ENCODE peak calls at places on chromosomes 12 and 14, in five cellular contexts. W is iris pigment epithelial cell, T is GDM1, D is nephron progenitor cell, Y is fibroblast of lung. K is an unnamed sample.
A peak's percentile ranks its signal among the peaks of the same experiment; 100 is the strongest.

GRCh38 chr12:119940881-119941280 is 48.2 kb upstream of the BICDL1 start:
- DNase-seq in T (no peak), Y (peak; percentile 6), D (no peak), W (peak; percentile 54), K (peak; percentile 97)

GRCh38 chr12:80100566-80100965 is 1.2 kb downstream of the OTOGL start:
- DNase-seq in D (no peak), W (peak; percentile 81), Y (peak; percentile 64), T (no peak), K (peak; percentile 57)

GRCh38 chr12:48366131-48366530 is 15.4 kb upstream of the ZNF641 start:
- DNase-seq in D (no peak), W (no peak), T (no peak), Y (no peak), K (no peak)

GRCh38 chr12:45192041-45192695 is 23.7 kb upstream of the ANO6 start:
- DNase-seq in W (peak; percentile 83), D (no peak), T (peak; percentile 7), Y (peak; percentile 48), K (peak; percentile 69)

GRCh38 chr12:106903241-106903950 is 52.3 kb upstream of the TMEM263 start:
- DNase-seq in D (peak; percentile 94), T (no peak), Y (peak; percentile 34), W (peak; percentile 64), K (peak; percentile 65)

GRCh38 chr12:117970334-117970733 is 1.5 kb upstream of the KSR2 start:
- DNase-seq in T (no peak), Y (no peak), W (no peak), D (no peak), K (no peak)

GRCh38 chr12:20490213-20490612 is 121.9 kb downstream of the PDE3A start:
- DNase-seq in Y (no peak), W (peak; percentile 66), T (no peak), D (no peak), K (no peak)

GRCh38 chr14:50353126-50353525 is 41.0 kb downstream of the DMAC2L start:
- DNase-seq in T (no peak), Y (no peak), W (peak; percentile 58), D (no peak), K (no peak)

GRCh38 chr12:52020126-52020525 is 13.4 kb downstream of the TAMALIN start:
- DNase-seq in T (no peak), W (no peak), D (no peak), Y (no peak), K (no peak)

GRCh38 chr14:34837801-34838322 is 37.3 kb downstream of the BAZ1A start:
- DNase-seq in D (no peak), W (no peak), T (no peak), Y (no peak), K (no peak)

GRCh38 chr12:13962699-13963098 is 18.7 kb downstream of the GRIN2B start:
- DNase-seq in Y (no peak), T (no peak), W (no peak), D (peak; percentile 18), K (no peak)

GRCh38 chr12:13313886-13314285 is 117.4 kb downstream of the EMP1 start:
- DNase-seq in W (no peak), T (no peak), D (no peak), Y (no peak), K (no peak)

GRCh38 chr14:49907186-49907585 is 14.3 kb downstream of the ARF6 start:
- DNase-seq in T (no peak), Y (no peak), D (no peak), W (no peak), K (peak; percentile 89)

GRCh38 chr12:42725839-42726238 is 136.3 kb upstream of the PRICKLE1 start:
- DNase-seq in T (no peak), Y (peak; percentile 93), D (no peak), W (peak; percentile 91), K (peak; percentile 66)

GRCh38 chr14:78170203-78170602 is at the start of gene NRXN3:
- DNase-seq in W (no peak), Y (no peak), D (peak; percentile 65), T (no peak), K (peak; percentile 4)

GRCh38 chr12:130486891-130487416 is 149.3 kb downstream of the PIWIL1 start:
- DNase-seq in Y (no peak), W (no peak), T (no peak), D (no peak), K (no peak)

GRCh38 chr12:47348206-47348605 is 268.4 kb upstream of the AMIGO2 start:
- DNase-seq in Y (no peak), D (no peak), T (no peak), W (no peak), K (no peak)

GRCh38 chr14:24597403-24597802 is 12.1 kb downstream of the GZMH start:
- DNase-seq in D (no peak), W (no peak), T (no peak), Y (no peak), K (no peak)

GRCh38 chr12:88571543-88571942 is 8.7 kb downstream of the KITLG start:
- DNase-seq in T (no peak), D (no peak), Y (no peak), W (peak; percentile 40), K (no peak)

GRCh38 chr14:26484562-26484961 is 113.3 kb downstream of the NOVA1 start:
- DNase-seq in W (no peak), D (no peak), T (no peak), Y (no peak), K (no peak)

GRCh38 chr12:48917857-48918537 is 7.3 kb downstream of the FKBP11 start:
- DNase-seq in W (no peak), T (peak; percentile 20), Y (no peak), D (no peak), K (no peak)

GRCh38 chr12:27589419-27589818 is 65.4 kb downstream of the PPFIBP1 start:
- DNase-seq in W (no peak), T (no peak), Y (no peak), D (no peak), K (peak; percentile 92)

GRCh38 chr14:87255046-87255445 is 737.9 kb downstream of the GALC start:
- DNase-seq in Y (no peak), T (no peak), W (no peak), D (no peak), K (no peak)

GRCh38 chr12:47732504-47732903 is 7.2 kb upstream of the ENDOU start:
- DNase-seq in T (no peak), W (no peak), Y (no peak), D (no peak), K (no peak)

GRCh38 chr12:127120851-127121250 is 1146.1 kb upstream of the TMEM132C start:
- DNase-seq in T (no peak), Y (no peak), D (no peak), W (no peak), K (no peak)

GRCh38 chr14:71319646-71320045 is 412.4 kb downstream of the PCNX1 start:
- DNase-seq in Y (no peak), D (peak; percentile 4), T (no peak), W (peak; percentile 38), K (peak; percentile 40)

GRCh38 chr12:49707812-49708147 is 575 bp upstream of the FMNL3 start:
- DNase-seq in W (no peak), Y (no peak), T (no peak), D (no peak), K (no peak)

GRCh38 chr12:2641761-2642160 is 153.0 kb upstream of the FKBP4 start:
- DNase-seq in Y (no peak), T (no peak), D (no peak), W (no peak), K (no peak)

GRCh38 chr12:75568387-75568786 is 57.0 kb upstream of the KRR1 start:
- DNase-seq in W (peak; percentile 24), T (no peak), Y (peak; percentile 92), D (no peak), K (peak; percentile 40)

GRCh38 chr12:623865-624372 is 39.3 kb downstream of the NINJ2 start:
- DNase-seq in Y (no peak), D (no peak), T (no peak), W (no peak), K (no peak)

GRCh38 chr14:99853206-99853605 is 60.0 kb downstream of the EML1 start:
- DNase-seq in T (no peak), W (no peak), Y (no peak), D (no peak), K (no peak)